ENCODE peak calls at places on chromosomes 3 and 15, in seven cellular contexts. V is BJ, P is brain microvascular endothelial cell, G is heart right ventricle, C is MM.1S, N is fibroblast of lung, Z is tibial artery. H is an unnamed sample.

GRCh38 chr3:50466177-50466576 is 37.3 kb downstream of the CACNA2D2 start:
- DNase-seq in V (no peak), P (no peak), G (no peak), C (no peak), N (no peak), Z (no peak), H (no peak)

GRCh38 chr3:184635126-184635525 is 73.5 kb downstream of the EPHB3 start:
- DNase-seq in V (no peak), P (no peak), G (peak), C (no peak), N (no peak), Z (no peak), H (no peak)

GRCh38 chr3:69445498-69445897 is 59.6 kb upstream of the FRMD4B start:
- DNase-seq in V (no peak), P (no peak), G (no peak), C (no peak), N (no peak), Z (no peak), H (no peak)

GRCh38 chr3:173747427-173747826 is 349.9 kb downstream of the NLGN1 start:
- DNase-seq in V (no peak), P (no peak), G (no peak), C (no peak), N (peak), Z (no peak), H (no peak)

GRCh38 chr3:66567066-66567465 is 66.2 kb upstream of the LRIG1 start:
- DNase-seq in V (no peak), P (peak), G (no peak), C (no peak), N (peak), Z (no peak), H (no peak)

GRCh38 chr3:73508330-73508954 is 116.3 kb downstream of the PDZRN3 start:
- DNase-seq in V (no peak), P (peak), G (no peak), C (peak), N (peak), Z (peak), H (peak)

GRCh38 chr3:124209426-124209825 is 217.5 kb upstream of the ROPN1 start:
- DNase-seq in V (peak), P (no peak), G (no peak), C (no peak), N (peak), Z (no peak), H (no peak)

GRCh38 chr3:124361566-124361965 is 368.7 kb upstream of the UMPS start:
- DNase-seq in V (no peak), P (no peak), G (no peak), C (no peak), N (no peak), Z (no peak), H (no peak)

GRCh38 chr3:65048151-65048550 is 360.4 kb upstream of the ADAMTS9 start:
- DNase-seq in V (no peak), P (no peak), G (no peak), C (no peak), N (no peak), Z (no peak), H (no peak)

GRCh38 chr15:99015677-99016568 is 8.3 kb upstream of the PGPEP1L start:
- DNase-seq in V (no peak), P (no peak), G (no peak), C (no peak), N (peak), Z (no peak), H (peak)

DNA sequence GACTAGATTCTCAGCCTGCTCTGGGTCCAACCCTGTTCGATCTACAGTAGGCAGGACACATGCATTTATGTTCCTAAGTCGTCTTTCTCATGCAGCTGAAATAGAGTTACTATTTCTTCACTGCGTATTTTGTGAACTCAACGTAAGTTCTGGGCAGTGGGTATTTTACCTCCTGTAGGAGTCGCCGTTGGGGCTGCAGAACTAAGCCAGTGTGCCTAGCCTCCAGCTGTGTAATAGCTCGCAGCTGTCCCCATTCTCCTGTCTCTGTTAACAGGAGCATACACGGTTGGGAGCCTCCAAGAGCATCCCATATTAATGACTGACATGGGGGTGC is 58.4 kb upstream of the HRH1 start:
- DNase-seq in V (no peak), P (peak), G (no peak), C (no peak), N (no peak), Z (no peak), H (no peak)
- TF ChIP-seq CTCF in V (peak), P (peak), G (peak), C (no peak), N (peak), Z (no peak), H (no peak)

DNA sequence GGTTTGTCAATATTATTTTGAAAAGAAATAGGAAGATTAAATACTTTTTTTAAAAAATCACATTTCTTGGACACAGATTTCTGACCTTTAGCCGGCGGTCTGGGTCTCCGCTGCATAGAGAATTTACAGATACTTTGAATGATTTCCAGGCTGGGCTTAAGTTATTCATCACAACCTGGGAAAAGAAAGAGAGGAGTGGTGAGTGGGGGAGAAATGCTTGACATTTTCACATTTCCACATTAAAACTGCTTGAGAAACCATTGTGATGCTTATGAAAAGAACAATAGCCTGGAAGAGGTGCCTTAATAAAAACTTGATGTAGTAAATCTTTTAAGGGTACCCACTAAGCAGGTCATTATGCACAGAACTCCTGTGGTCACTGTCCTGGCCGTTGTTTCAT is 166.8 kb upstream of the MRPL3 start:
- DNase-seq in V (no peak), P (no peak), G (no peak), C (no peak), N (no peak), Z (no peak), H (no peak)
- TF ChIP-seq CTCF in V (no peak), P (no peak), G (no peak), C (no peak), N (no peak), Z (no peak), H (no peak)

DNA sequence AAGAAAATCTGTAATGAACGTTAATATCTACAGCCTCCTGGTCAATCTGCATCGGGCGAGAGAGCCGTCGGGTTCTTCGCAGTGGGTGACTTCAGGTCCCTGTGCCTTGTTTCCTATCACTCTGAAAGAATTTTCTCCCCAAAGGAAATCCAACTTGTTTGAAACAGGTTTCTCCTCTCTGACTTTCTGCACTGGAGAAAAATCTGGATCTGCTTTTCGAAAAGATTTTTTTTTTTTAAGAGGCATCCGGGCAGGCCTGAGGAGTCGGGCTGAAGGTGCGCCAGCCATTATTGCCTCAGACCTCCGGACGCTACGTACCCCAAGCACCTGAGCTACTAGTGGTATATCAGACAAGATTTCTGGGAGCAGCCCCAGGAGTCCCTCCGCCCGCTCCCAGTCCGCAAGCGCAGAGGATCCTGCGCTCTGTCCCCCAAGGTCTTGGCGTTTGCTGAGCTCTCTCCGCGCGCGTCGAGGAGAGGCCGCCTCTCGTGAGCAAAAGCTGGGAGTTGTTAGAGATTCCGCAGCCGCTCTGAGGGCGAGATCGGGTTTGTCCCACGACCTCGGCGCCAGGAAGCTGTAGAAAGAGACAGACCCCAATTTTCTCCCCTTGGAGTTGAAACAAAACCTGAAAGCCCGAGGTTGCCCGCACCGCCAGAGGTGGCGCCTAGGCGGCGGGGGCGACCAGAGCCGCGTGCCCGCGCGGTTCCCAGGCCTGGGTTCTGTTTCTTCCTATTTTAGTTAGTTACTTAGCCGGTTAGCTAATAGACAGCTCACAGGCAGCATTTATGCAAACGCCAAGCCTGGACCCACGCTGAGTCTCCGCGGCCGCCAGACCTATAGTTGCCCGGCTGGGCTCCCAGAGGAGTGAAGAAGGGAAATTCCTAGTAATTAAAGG is 72.4 kb upstream of the POLG start:
- DNase-seq in V (no peak), P (no peak), G (no peak), C (no peak), N (no peak), Z (no peak), H (no peak)
- TF ChIP-seq CTCF in V (no peak), P (peak), G (no peak), C (no peak), N (no peak), Z (no peak), H (no peak)

GRCh38 chr15:37291920-37292319 is 191.6 kb upstream of the MEIS2 start:
- DNase-seq in V (no peak), P (no peak), G (no peak), C (no peak), N (peak), Z (no peak), H (no peak)

GRCh38 chr15:37289109-37289765 is 188.9 kb upstream of the MEIS2 start:
- DNase-seq in V (no peak), P (peak), G (no peak), C (peak), N (no peak), Z (no peak), H (peak)
- TF ChIP-seq CTCF in V (peak), P (peak), G (peak), C (peak), N (peak), Z (no peak), H (peak)

DNA sequence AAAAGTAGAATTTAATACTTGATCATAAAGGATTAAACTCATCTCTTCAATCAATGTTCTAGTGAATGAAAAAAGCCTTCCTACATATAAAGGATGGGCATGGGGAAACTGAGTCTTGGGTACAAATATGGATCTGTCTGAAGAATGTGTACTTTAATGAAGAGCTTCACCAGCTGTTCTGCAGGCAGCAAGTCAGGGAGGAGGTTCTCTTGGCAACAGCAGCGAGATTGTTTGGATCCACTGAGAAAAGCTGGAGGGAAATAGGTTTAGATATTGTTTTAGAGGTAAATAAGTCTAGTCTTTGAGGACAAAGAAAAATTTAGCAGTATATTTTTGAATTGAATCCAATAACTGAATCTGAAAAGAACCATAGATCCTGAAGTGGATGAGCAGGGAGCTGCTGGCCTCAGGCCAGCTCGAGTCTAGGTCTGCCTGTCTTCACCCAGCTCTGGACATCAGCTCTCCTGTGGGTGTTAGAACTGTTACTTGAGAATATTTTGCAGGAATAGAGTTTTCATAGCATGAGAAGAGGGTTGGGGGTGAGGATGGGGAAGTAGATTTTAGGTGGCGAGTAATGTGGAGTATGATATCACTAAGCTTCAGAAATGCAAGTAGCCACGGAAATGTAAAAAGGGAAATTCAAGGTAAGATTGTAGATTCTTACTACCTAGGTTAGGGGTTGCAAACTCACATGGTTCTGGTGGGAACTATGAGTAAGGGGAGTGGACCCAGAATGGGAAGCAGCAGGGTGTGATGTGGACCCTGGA is 6.0 kb downstream of the RAB8B start:
- DNase-seq in V (no peak), P (no peak), G (no peak), C (no peak), N (no peak), Z (no peak), H (no peak)
- TF ChIP-seq CTCF in V (no peak), P (no peak), G (no peak), C (no peak), N (no peak), Z (no peak), H (no peak)

H was measured in nephron progenitor cell.